ENCODE peak calls at places on chromosome 1, in ten cellular contexts. V is SHP77 treated with DMSO at 0.1 percent for 48 hours; K is GM12891; Z is Karpas-422; P is tibial artery; C is HCT116; Y is AML-193; M is stimulated activated CD8-positive, alpha-beta memory T cell treated with anti-CD3 and anti-CD28 coated beads, Interleukin-12 subunit alpha, Interleukin-12 subunit beta, amount 100 ng/mL, for 4 hours; G is stimulated activated CD4-positive, alpha-beta T cell treated with anti-CD3 and anti-CD28 coated beads, TNF-alpha, amount 100 ng/mL, for 4 hours; L is foreskin keratinocyte. S is an unnamed sample.

GRCh38 chr1:44380666-44381177 is 24.3 kb upstream of the RNF220 start:
- DNase-seq in M (no peak), P (no peak), C (no peak), L (no peak), G (no peak), K (no peak), Y (no peak), Z (no peak), V (no peak), S (no peak)

GRCh38 chr1:110463695-110464094 is 12.7 kb downstream of the PROK1 start:
- DNase-seq in P (no peak), G (no peak), K (no peak), Y (no peak), C (peak; percentile 10), L (no peak), M (no peak), V (no peak), Z (no peak), S (no peak)

GRCh38 chr1:170303034-170303433 is 157.3 kb downstream of the NTMT2 start:
- DNase-seq in Z (no peak), P (no peak), M (no peak), Y (no peak), L (no peak), K (no peak), V (no peak), C (no peak), G (no peak), S (no peak)

GRCh38 chr1:201016943-201017827 is 6.3 kb downstream of the KIF21B start:
- DNase-seq in K (no peak), G (no peak), V (no peak), Y (no peak), M (no peak), C (no peak), Z (no peak), P (no peak), L (no peak), S (no peak)

GRCh38 chr1:175548774-175549173 is 194.6 kb downstream of the TNR start:
- DNase-seq in L (peak; percentile 84), Z (no peak), M (no peak), Y (no peak), C (no peak), G (no peak), P (no peak), K (no peak), V (no peak), S (no peak)

GRCh38 chr1:118136511-118136937 is 48.5 kb downstream of the SPAG17 start:
- DNase-seq in L (peak; percentile 64), C (no peak), Z (no peak), K (peak; percentile 27), M (no peak), G (no peak), V (no peak), P (no peak), Y (no peak), S (no peak)

GRCh38 chr1:159439422-159439821 is at the start of gene OR10J1:
- DNase-seq in G (no peak), V (no peak), Y (no peak), P (no peak), L (no peak), K (no peak), M (no peak), Z (no peak), C (no peak), S (no peak)

GRCh38 chr1:17215545-17215890 is 10.6 kb downstream of the PADI1 start:
- DNase-seq in V (no peak), L (no peak), P (no peak), C (no peak), G (no peak), M (no peak), Y (no peak), Z (no peak), K (no peak), S (no peak)

GRCh38 chr1:67713071-67713806 is 28.2 kb downstream of the GADD45A start:
- DNase-seq in P (no peak), K (no peak), C (peak; percentile 86), V (peak; percentile 75), Z (no peak), L (no peak), G (no peak), Y (no peak), M (no peak), S (no peak)

GRCh38 chr1:207713529-207713928 is 38.3 kb upstream of the CD46 start:
- DNase-seq in C (no peak), Z (peak; percentile 38), G (no peak), K (no peak), L (no peak), V (no peak), Y (no peak), P (no peak), M (no peak), S (no peak)

GRCh38 chr1:75338974-75339483 is 204.8 kb downstream of the LHX8 start:
- DNase-seq in G (no peak), K (peak; percentile 2), L (no peak), M (no peak), V (no peak), P (no peak), Z (peak; percentile 11), Y (no peak), C (no peak), S (no peak)

GRCh38 chr1:18818036-18818435 is 41.4 kb downstream of the TAS1R2 start:
- DNase-seq in V (no peak), G (no peak), L (no peak), C (no peak), M (no peak), Z (no peak), Y (no peak), K (no peak), P (no peak), S (no peak)

GRCh38 chr1:31569773-31570172 is 6.5 kb upstream of the TINAGL1 start:
- DNase-seq in G (no peak), P (no peak), Z (no peak), Y (no peak), C (no peak), L (no peak), K (no peak), V (no peak), M (no peak), S (no peak)

GRCh38 chr1:205226868-205227583 is 720 bp upstream of the TMCC2 start:
- DNase-seq in K (no peak), G (no peak), P (no peak), L (peak; percentile 97), M (no peak), C (peak; percentile 10), V (no peak), Z (peak; percentile 78), Y (no peak), S (peak; percentile 38)

GRCh38 chr1:8349961-8350360 is 32.0 kb downstream of the SLC45A1 start:
- DNase-seq in M (no peak), L (no peak), Y (no peak), V (no peak), Z (no peak), P (no peak), K (no peak), G (no peak), C (no peak), S (peak; percentile 69)